ENCODE peak calls at places on chromosomes 13 and 19, in seven cellular contexts. One of them, this sample, is unnamed. For H3K4me1, the result is how much of the 10 kb centered on the place peaks cover.

GRCh38 chr19:46040952-46041500 is at the start of gene IGFL4:
- DNase-seq in CD4-positive, CD25-positive, alpha-beta regulatory T cell: no peak
- DNase-seq in transverse colon: no peak
- DNase-seq in fibroblast of lung: peak
- DNase-seq in lower lobe of right lung: no peak
- DNase-seq in uterus: no peak
- DNase-seq in Peyer's patch: no peak
- DNase-seq in this sample: no peak

GRCh38 chr13:74819549-74819948 is 662.4 kb downstream of the TBC1D4 start:
- DNase-seq in Peyer's patch: no peak
- DNase-seq in lower lobe of right lung: no peak
- DNase-seq in CD4-positive, CD25-positive, alpha-beta regulatory T cell: no peak
- DNase-seq in uterus: no peak
- DNase-seq in fibroblast of lung: no peak
- DNase-seq in transverse colon: no peak
- DNase-seq in this sample: no peak

GRCh38 chr19:42113641-42114348 is 18.5 kb downstream of the POU2F2 start:
- DNase-seq in Peyer's patch: no peak
- DNase-seq in fibroblast of lung: peak
- DNase-seq in lower lobe of right lung: no peak
- DNase-seq in CD4-positive, CD25-positive, alpha-beta regulatory T cell: no peak
- DNase-seq in uterus: no peak
- DNase-seq in transverse colon: no peak
- DNase-seq in this sample: peak

GRCh38 chr13:75353786-75354193 is 128.2 kb downstream of the TBC1D4 start:
- DNase-seq in lower lobe of right lung: no peak
- DNase-seq in uterus: no peak
- DNase-seq in Peyer's patch: no peak
- DNase-seq in CD4-positive, CD25-positive, alpha-beta regulatory T cell: peak
- DNase-seq in fibroblast of lung: no peak
- DNase-seq in transverse colon: no peak
- DNase-seq in this sample: no peak

GRCh38 chr19:15357906-15358305 is 21.7 kb downstream of the AKAP8 start:
- DNase-seq in Peyer's patch: no peak
- DNase-seq in fibroblast of lung: no peak
- DNase-seq in lower lobe of right lung: no peak
- DNase-seq in transverse colon: no peak
- DNase-seq in uterus: no peak
- DNase-seq in CD4-positive, CD25-positive, alpha-beta regulatory T cell: no peak
- DNase-seq in this sample: no peak

GRCh38 chr13:109145631-109146030 is 516.2 kb downstream of the MYO16 start:
- DNase-seq in Peyer's patch: no peak
- DNase-seq in lower lobe of right lung: no peak
- DNase-seq in CD4-positive, CD25-positive, alpha-beta regulatory T cell: peak
- DNase-seq in uterus: peak
- DNase-seq in transverse colon: peak
- DNase-seq in fibroblast of lung: peak
- DNase-seq in this sample: peak

GRCh38 chr13:102584423-102584822 is 12.4 kb upstream of the TPP2 start:
- DNase-seq in lower lobe of right lung: no peak
- DNase-seq in uterus: no peak
- DNase-seq in CD4-positive, CD25-positive, alpha-beta regulatory T cell: no peak
- DNase-seq in fibroblast of lung: no peak
- DNase-seq in Peyer's patch: no peak
- DNase-seq in transverse colon: no peak
- DNase-seq in this sample: no peak

GRCh38 chr13:26968431-26969335 is 202.9 kb downstream of the USP12 start:
- DNase-seq in lower lobe of right lung: peak
- DNase-seq in CD4-positive, CD25-positive, alpha-beta regulatory T cell: no peak
- DNase-seq in transverse colon: peak
- DNase-seq in uterus: no peak
- DNase-seq in fibroblast of lung: no peak
- DNase-seq in Peyer's patch: peak
- DNase-seq in this sample: no peak

GRCh38 chr13:113001251-113002140 is 32.5 kb downstream of the MCF2L start:
- DNase-seq in lower lobe of right lung: peak
- DNase-seq in Peyer's patch: no peak
- DNase-seq in transverse colon: peak
- DNase-seq in uterus: no peak
- DNase-seq in CD4-positive, CD25-positive, alpha-beta regulatory T cell: no peak
- DNase-seq in fibroblast of lung: peak
- DNase-seq in this sample: no peak

GRCh38 chr13:78958019-78958418 is 299.1 kb upstream of the OBI1 start:
- DNase-seq in fibroblast of lung: no peak
- DNase-seq in CD4-positive, CD25-positive, alpha-beta regulatory T cell: no peak
- DNase-seq in uterus: no peak
- DNase-seq in Peyer's patch: no peak
- DNase-seq in lower lobe of right lung: no peak
- DNase-seq in transverse colon: no peak
- DNase-seq in this sample: no peak

GRCh38 chr19:7658219-7658686 is 10.6 kb upstream of the RETN start:
- DNase-seq in fibroblast of lung: no peak
- DNase-seq in Peyer's patch: no peak
- DNase-seq in CD4-positive, CD25-positive, alpha-beta regulatory T cell: peak
- DNase-seq in uterus: no peak
- DNase-seq in lower lobe of right lung: no peak
- DNase-seq in transverse colon: peak
- DNase-seq in this sample: no peak

GRCh38 chr13:33717775-33718174 is 100.2 kb upstream of the RFC3 start:
- DNase-seq in fibroblast of lung: no peak
- DNase-seq in lower lobe of right lung: no peak
- DNase-seq in uterus: no peak
- DNase-seq in Peyer's patch: no peak
- DNase-seq in transverse colon: no peak
- DNase-seq in CD4-positive, CD25-positive, alpha-beta regulatory T cell: no peak
- DNase-seq in this sample: no peak

GRCh38 chr13:77028202-77028601 is 1.2 kb upstream of the FBXL3 start:
- DNase-seq in uterus: peak
- DNase-seq in Peyer's patch: no peak
- DNase-seq in transverse colon: no peak
- DNase-seq in lower lobe of right lung: no peak
- DNase-seq in CD4-positive, CD25-positive, alpha-beta regulatory T cell: peak
- DNase-seq in fibroblast of lung: peak
- DNase-seq in this sample: no peak

GRCh38 chr19:16370671-16371391 is 46.2 kb downstream of the KLF2 start:
- DNase-seq in uterus: no peak
- DNase-seq in transverse colon: no peak
- DNase-seq in fibroblast of lung: no peak
- DNase-seq in lower lobe of right lung: peak
- DNase-seq in Peyer's patch: peak
- DNase-seq in CD4-positive, CD25-positive, alpha-beta regulatory T cell: peak
- DNase-seq in this sample: no peak

GRCh38 chr19:35991731-35992450 is 3.1 kb upstream of the SDHAF1 start:
- DNase-seq in transverse colon: no peak
- DNase-seq in uterus: no peak
- DNase-seq in fibroblast of lung: no peak
- DNase-seq in lower lobe of right lung: no peak
- DNase-seq in CD4-positive, CD25-positive, alpha-beta regulatory T cell: no peak
- DNase-seq in Peyer's patch: no peak
- DNase-seq in this sample: no peak

GRCh38 chr19:50563597-50563996 is 4.6 kb downstream of the LRRC4B start:
- DNase-seq in CD4-positive, CD25-positive, alpha-beta regulatory T cell: no peak
- DNase-seq in uterus: no peak
- DNase-seq in transverse colon: no peak
- DNase-seq in lower lobe of right lung: no peak
- DNase-seq in Peyer's patch: no peak
- DNase-seq in fibroblast of lung: no peak
- DNase-seq in this sample: no peak

GRCh38 chr19:10981496-10981895 is 20.7 kb downstream of the SMARCA4 start:
- DNase-seq in Peyer's patch: no peak
- DNase-seq in uterus: no peak
- DNase-seq in fibroblast of lung: peak
- DNase-seq in lower lobe of right lung: no peak
- DNase-seq in transverse colon: no peak
- DNase-seq in CD4-positive, CD25-positive, alpha-beta regulatory T cell: no peak
- DNase-seq in this sample: no peak

GRCh38 chr13:19622189-19622588 is 11.3 kb upstream of the MPHOSPH8 start:
- DNase-seq in uterus: no peak
- DNase-seq in lower lobe of right lung: no peak
- DNase-seq in transverse colon: no peak
- DNase-seq in fibroblast of lung: no peak
- DNase-seq in CD4-positive, CD25-positive, alpha-beta regulatory T cell: no peak
- DNase-seq in Peyer's patch: no peak
- DNase-seq in this sample: no peak

GRCh38 chr13:80574113-80574512 is 233.2 kb upstream of the SPRY2 start:
- DNase-seq in fibroblast of lung: peak
- DNase-seq in transverse colon: no peak
- DNase-seq in Peyer's patch: no peak
- DNase-seq in CD4-positive, CD25-positive, alpha-beta regulatory T cell: no peak
- DNase-seq in lower lobe of right lung: no peak
- DNase-seq in uterus: no peak
- DNase-seq in this sample: no peak

GRCh38 chr19:30325657-30326056 is 46.5 kb upstream of the ZNF536 start:
- DNase-seq in uterus: no peak
- DNase-seq in Peyer's patch: peak
- DNase-seq in lower lobe of right lung: no peak
- DNase-seq in CD4-positive, CD25-positive, alpha-beta regulatory T cell: no peak
- DNase-seq in fibroblast of lung: no peak
- DNase-seq in transverse colon: no peak
- DNase-seq in this sample: no peak

GRCh38 chr19:15469513-15470297 is 5.4 kb upstream of the RASAL3 start:
- DNase-seq in lower lobe of right lung: no peak
- DNase-seq in uterus: no peak
- DNase-seq in transverse colon: peak
- DNase-seq in CD4-positive, CD25-positive, alpha-beta regulatory T cell: peak
- DNase-seq in Peyer's patch: no peak
- DNase-seq in fibroblast of lung: no peak
- DNase-seq in this sample: no peak

GRCh38 chr19:10517361-10517759 is at the start of gene S1PR5:
- DNase-seq in transverse colon: no peak
- DNase-seq in CD4-positive, CD25-positive, alpha-beta regulatory T cell: no peak
- DNase-seq in fibroblast of lung: no peak
- DNase-seq in Peyer's patch: no peak
- DNase-seq in lower lobe of right lung: no peak
- DNase-seq in uterus: no peak
- DNase-seq in this sample: no peak

GRCh38 chr19:47098608-47099007 is 15.0 kb downstream of the ZC3H4 start:
- DNase-seq in CD4-positive, CD25-positive, alpha-beta regulatory T cell: no peak
- DNase-seq in uterus: no peak
- DNase-seq in lower lobe of right lung: no peak
- DNase-seq in transverse colon: no peak
- DNase-seq in Peyer's patch: no peak
- DNase-seq in fibroblast of lung: no peak
- DNase-seq in this sample: no peak

GRCh38 chr19:47095707-47096704 is 17.6 kb downstream of the ZC3H4 start:
- DNase-seq in uterus: no peak
- DNase-seq in transverse colon: peak
- DNase-seq in CD4-positive, CD25-positive, alpha-beta regulatory T cell: no peak
- DNase-seq in Peyer's patch: peak
- DNase-seq in lower lobe of right lung: peak
- DNase-seq in fibroblast of lung: no peak
- DNase-seq in this sample: no peak

GRCh38 chr19:47097396-47098217 is 16.0 kb downstream of the ZC3H4 start:
- DNase-seq in CD4-positive, CD25-positive, alpha-beta regulatory T cell: no peak
- DNase-seq in fibroblast of lung: no peak
- DNase-seq in transverse colon: peak
- DNase-seq in lower lobe of right lung: peak
- DNase-seq in Peyer's patch: no peak
- DNase-seq in uterus: no peak
- DNase-seq in this sample: no peak

GRCh38 chr19:47094557-47095517 is 18.7 kb downstream of the ZC3H4 start:
- DNase-seq in lower lobe of right lung: peak
- DNase-seq in fibroblast of lung: no peak
- DNase-seq in uterus: no peak
- DNase-seq in transverse colon: peak
- DNase-seq in CD4-positive, CD25-positive, alpha-beta regulatory T cell: peak
- DNase-seq in Peyer's patch: peak
- DNase-seq in this sample: no peak

GRCh38 chr19:47096721-47097120 is 16.9 kb downstream of the ZC3H4 start:
- DNase-seq in uterus: no peak
- DNase-seq in lower lobe of right lung: no peak
- DNase-seq in fibroblast of lung: no peak
- DNase-seq in Peyer's patch: peak
- DNase-seq in transverse colon: peak
- DNase-seq in CD4-positive, CD25-positive, alpha-beta regulatory T cell: no peak
- DNase-seq in this sample: no peak
- H3K4me1 ChIP-seq in uterus: under half
- H3K4me1 ChIP-seq in lower lobe of right lung: half or more
- H3K4me1 ChIP-seq in fibroblast of lung: under half
- H3K4me1 ChIP-seq in Peyer's patch: under half
- H3K4me1 ChIP-seq in transverse colon: under half
- H3K4me1 ChIP-seq in CD4-positive, CD25-positive, alpha-beta regulatory T cell: under half
- H3K4me1 ChIP-seq in this sample: under half

GRCh38 chr19:14117668-14118164 is at the start of gene PRKACA:
- DNase-seq in lower lobe of right lung: peak
- DNase-seq in CD4-positive, CD25-positive, alpha-beta regulatory T cell: peak
- DNase-seq in transverse colon: peak
- DNase-seq in fibroblast of lung: peak
- DNase-seq in uterus: peak
- DNase-seq in Peyer's patch: peak
- DNase-seq in this sample: peak
- H3K4me1 ChIP-seq in lower lobe of right lung: half or more
- H3K4me1 ChIP-seq in CD4-positive, CD25-positive, alpha-beta regulatory T cell: under half
- H3K4me1 ChIP-seq in transverse colon: under half
- H3K4me1 ChIP-seq in fibroblast of lung: under half
- H3K4me1 ChIP-seq in uterus: under half
- H3K4me1 ChIP-seq in Peyer's patch: under half
- H3K4me1 ChIP-seq in this sample: under half

DNA sequence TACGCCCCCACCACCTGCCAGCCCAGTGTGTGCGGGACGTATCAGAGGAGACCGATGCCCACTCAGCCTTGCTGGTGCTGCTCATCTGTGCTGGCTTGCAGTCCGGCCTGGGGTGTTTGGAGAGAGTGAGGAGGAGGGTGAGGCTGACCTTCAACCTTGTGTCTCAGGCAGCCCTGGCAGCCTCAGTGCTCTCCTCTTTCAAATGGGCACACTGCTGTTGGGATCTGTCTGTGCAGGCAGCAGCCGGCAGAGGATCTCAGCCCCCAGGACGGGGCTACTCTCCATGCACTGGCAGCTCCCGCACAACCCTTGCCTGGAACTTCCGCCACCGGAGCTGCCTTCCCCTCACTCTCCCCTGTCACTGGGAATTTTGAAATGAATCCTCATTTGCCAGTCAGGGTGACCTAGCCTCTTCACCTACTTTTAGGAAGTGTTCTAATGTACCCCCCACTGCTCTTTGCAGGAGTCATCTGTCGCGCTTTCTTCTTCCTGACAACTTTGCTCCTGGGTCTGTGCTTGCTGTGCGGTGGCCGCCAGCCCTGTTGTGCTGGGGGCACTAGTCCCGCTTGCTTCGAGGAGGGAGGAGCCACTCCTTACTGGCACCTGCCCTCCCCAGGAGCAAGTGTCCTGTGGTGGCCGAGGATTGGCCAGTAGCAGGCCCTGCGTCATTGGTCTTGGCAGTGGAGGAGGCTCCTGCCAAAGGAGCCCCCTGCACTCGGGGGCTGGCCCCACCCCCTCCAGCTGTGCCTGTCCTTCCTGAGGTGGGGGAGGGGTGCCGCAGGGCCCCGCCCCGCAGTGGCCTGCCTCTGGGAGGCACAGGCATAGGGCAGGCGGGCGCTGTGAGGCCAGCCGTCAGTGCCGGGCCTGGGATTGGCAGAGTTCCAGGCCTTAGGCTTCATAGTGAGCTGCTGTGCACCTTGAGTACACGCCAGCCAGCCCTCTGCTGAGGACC is 53.4 kb downstream of the TSSK6 start:
- DNase-seq in uterus: peak
- DNase-seq in transverse colon: peak
- DNase-seq in CD4-positive, CD25-positive, alpha-beta regulatory T cell: peak
- DNase-seq in Peyer's patch: peak
- DNase-seq in fibroblast of lung: peak
- DNase-seq in lower lobe of right lung: peak
- DNase-seq in this sample: no peak
- H3K4me1 ChIP-seq in uterus: under half
- H3K4me1 ChIP-seq in transverse colon: under half
- H3K4me1 ChIP-seq in CD4-positive, CD25-positive, alpha-beta regulatory T cell: half or more
- H3K4me1 ChIP-seq in Peyer's patch: under half
- H3K4me1 ChIP-seq in fibroblast of lung: half or more
- H3K4me1 ChIP-seq in lower lobe of right lung: half or more
- H3K4me1 ChIP-seq in this sample: under half

GRCh38 chr19:5994407-5995165 is 16.6 kb upstream of the RANBP3 start:
- DNase-seq in Peyer's patch: no peak
- DNase-seq in uterus: no peak
- DNase-seq in CD4-positive, CD25-positive, alpha-beta regulatory T cell: no peak
- DNase-seq in transverse colon: no peak
- DNase-seq in lower lobe of right lung: no peak
- DNase-seq in fibroblast of lung: no peak
- DNase-seq in this sample: no peak
- H3K4me1 ChIP-seq in Peyer's patch: under half
- H3K4me1 ChIP-seq in uterus: under half
- H3K4me1 ChIP-seq in CD4-positive, CD25-positive, alpha-beta regulatory T cell: under half
- H3K4me1 ChIP-seq in transverse colon: under half
- H3K4me1 ChIP-seq in lower lobe of right lung: under half
- H3K4me1 ChIP-seq in fibroblast of lung: under half
- H3K4me1 ChIP-seq in this sample: under half